ENCODE peak calls at places on chromosomes 2 and 18, in six cellular contexts. One of them, this sample, is unnamed.

GRCh38 chr2:88563134-88563533 is 64.1 kb downstream of the EIF2AK3 start:
- DNase-seq in GM03348: no peak
- DNase-seq in ovary: no peak
- DNase-seq in islet precursor cell: no peak
- DNase-seq in NCI-H2081: no peak
- DNase-seq in activated CD4-positive, alpha-beta memory T cell treated with anti-CD3 and anti-CD28 coated beads for 36 hours: no peak
- DNase-seq in this sample: no peak

GRCh38 chr2:150542692-150543091 is 55.2 kb upstream of the RND3 start:
- DNase-seq in GM03348: no peak
- DNase-seq in ovary: no peak
- DNase-seq in islet precursor cell: no peak
- DNase-seq in NCI-H2081: no peak
- DNase-seq in activated CD4-positive, alpha-beta memory T cell treated with anti-CD3 and anti-CD28 coated beads for 36 hours: no peak
- DNase-seq in this sample: no peak

GRCh38 chr18:58113337-58113736 is 69.3 kb downstream of the NEDD4L start:
- DNase-seq in GM03348: no peak
- DNase-seq in ovary: no peak
- DNase-seq in islet precursor cell: no peak
- DNase-seq in NCI-H2081: no peak
- DNase-seq in activated CD4-positive, alpha-beta memory T cell treated with anti-CD3 and anti-CD28 coated beads for 36 hours: no peak
- DNase-seq in this sample: no peak

GRCh38 chr2:98607741-98608117 is 583 bp downstream of the COA5 start:
- DNase-seq in GM03348: peak; percentile 25
- DNase-seq in ovary: no peak
- DNase-seq in islet precursor cell: no peak
- DNase-seq in NCI-H2081: no peak
- DNase-seq in activated CD4-positive, alpha-beta memory T cell treated with anti-CD3 and anti-CD28 coated beads for 36 hours: no peak
- DNase-seq in this sample: no peak

GRCh38 chr2:3251974-3252373 is 125.6 kb downstream of the EIPR1 start:
- DNase-seq in GM03348: no peak
- DNase-seq in ovary: no peak
- DNase-seq in islet precursor cell: no peak
- DNase-seq in NCI-H2081: no peak
- DNase-seq in activated CD4-positive, alpha-beta memory T cell treated with anti-CD3 and anti-CD28 coated beads for 36 hours: no peak
- DNase-seq in this sample: no peak

GRCh38 chr2:240568678-240569522 is 616 bp downstream of the RNPEPL1 start:
- DNase-seq in GM03348: peak; percentile 83
- DNase-seq in ovary: peak; percentile 79
- DNase-seq in islet precursor cell: no peak
- DNase-seq in NCI-H2081: peak; percentile 60
- DNase-seq in activated CD4-positive, alpha-beta memory T cell treated with anti-CD3 and anti-CD28 coated beads for 36 hours: peak; percentile 53
- DNase-seq in this sample: peak; percentile 54

GRCh38 chr2:240507060-240507777 is 50.6 kb downstream of the ANKMY1 start:
- DNase-seq in GM03348: no peak
- DNase-seq in ovary: no peak
- DNase-seq in islet precursor cell: peak; percentile 38
- DNase-seq in NCI-H2081: no peak
- DNase-seq in activated CD4-positive, alpha-beta memory T cell treated with anti-CD3 and anti-CD28 coated beads for 36 hours: peak; percentile 6
- DNase-seq in this sample: no peak

GRCh38 chr18:79869591-79870368 is 72.0 kb downstream of the KCNG2 start:
- DNase-seq in GM03348: no peak
- DNase-seq in ovary: no peak
- DNase-seq in islet precursor cell: peak; percentile 40
- DNase-seq in NCI-H2081: no peak
- DNase-seq in activated CD4-positive, alpha-beta memory T cell treated with anti-CD3 and anti-CD28 coated beads for 36 hours: peak; percentile 4
- DNase-seq in this sample: no peak

GRCh38 chr2:2547451-2547850 is 216.4 kb upstream of the MYT1L start:
- DNase-seq in GM03348: no peak
- DNase-seq in ovary: no peak
- DNase-seq in islet precursor cell: peak; percentile 25
- DNase-seq in NCI-H2081: no peak
- DNase-seq in activated CD4-positive, alpha-beta memory T cell treated with anti-CD3 and anti-CD28 coated beads for 36 hours: no peak
- DNase-seq in this sample: no peak

GRCh38 chr2:15636972-15637785 is 45.5 kb downstream of the DDX1 start:
- DNase-seq in GM03348: peak; percentile 81
- DNase-seq in ovary: peak; percentile 83
- DNase-seq in islet precursor cell: no peak
- DNase-seq in NCI-H2081: peak; percentile 40
- DNase-seq in activated CD4-positive, alpha-beta memory T cell treated with anti-CD3 and anti-CD28 coated beads for 36 hours: peak; percentile 69
- DNase-seq in this sample: no peak

GRCh38 chr2:135997380-135997779 is 12.0 kb upstream of the DARS1 start:
- DNase-seq in GM03348: no peak
- DNase-seq in ovary: no peak
- DNase-seq in islet precursor cell: peak; percentile 87
- DNase-seq in NCI-H2081: no peak
- DNase-seq in activated CD4-positive, alpha-beta memory T cell treated with anti-CD3 and anti-CD28 coated beads for 36 hours: no peak
- DNase-seq in this sample: no peak

GRCh38 chr18:48541026-48541746 is 2.4 kb downstream of the CTIF start:
- DNase-seq in GM03348: peak; percentile 88
- DNase-seq in ovary: no peak
- DNase-seq in islet precursor cell: peak; percentile 96
- DNase-seq in NCI-H2081: peak; percentile 27
- DNase-seq in activated CD4-positive, alpha-beta memory T cell treated with anti-CD3 and anti-CD28 coated beads for 36 hours: peak; percentile 36
- DNase-seq in this sample: no peak

This sample was measured in activated effector memory CD4-positive, alpha-beta T cell treated with Interleukin-2 at 50 U/mL for 16 hours.